ENCODE peak calls at places on chromosomes 1 and 21, in five cellular contexts. One of them, this sample, is unnamed.

GRCh38 chr1:229128209-229128608 is 142.7 kb upstream of the RAB4A start:
- DNase-seq in EH: no peak
- DNase-seq in stimulated activated CD4-positive, alpha-beta T cell treated with anti-CD3 and anti-CD28 coated beads, TNF-alpha, amount 100 ng/mL, for 4 hours: no peak
- DNase-seq in fibroblast of mammary gland: no peak
- DNase-seq in ACHN: no peak
- DNase-seq in this sample: no peak

GRCh38 chr1:201353186-201353940 is 24.1 kb downstream of the TNNT2 start:
- DNase-seq in EH: no peak
- DNase-seq in stimulated activated CD4-positive, alpha-beta T cell treated with anti-CD3 and anti-CD28 coated beads, TNF-alpha, amount 100 ng/mL, for 4 hours: no peak
- DNase-seq in fibroblast of mammary gland: no peak
- DNase-seq in ACHN: no peak
- DNase-seq in this sample: no peak

GRCh38 chr1:110136911-110137310 is 13.4 kb upstream of the SLC6A17 start:
- DNase-seq in EH: no peak
- DNase-seq in stimulated activated CD4-positive, alpha-beta T cell treated with anti-CD3 and anti-CD28 coated beads, TNF-alpha, amount 100 ng/mL, for 4 hours: no peak
- DNase-seq in fibroblast of mammary gland: no peak
- DNase-seq in ACHN: no peak
- DNase-seq in this sample: no peak

GRCh38 chr1:171742577-171742922 is 685 bp upstream of the VAMP4 start:
- DNase-seq in EH: peak
- DNase-seq in stimulated activated CD4-positive, alpha-beta T cell treated with anti-CD3 and anti-CD28 coated beads, TNF-alpha, amount 100 ng/mL, for 4 hours: peak
- DNase-seq in fibroblast of mammary gland: peak
- DNase-seq in ACHN: peak
- DNase-seq in this sample: peak

GRCh38 chr1:247335871-247336270 is 4.2 kb upstream of the ZNF496 start:
- DNase-seq in EH: no peak
- DNase-seq in stimulated activated CD4-positive, alpha-beta T cell treated with anti-CD3 and anti-CD28 coated beads, TNF-alpha, amount 100 ng/mL, for 4 hours: no peak
- DNase-seq in fibroblast of mammary gland: peak
- DNase-seq in ACHN: no peak
- DNase-seq in this sample: no peak

GRCh38 chr1:52569333-52570265 is 16.7 kb upstream of the TUT4 start:
- DNase-seq in EH: no peak
- DNase-seq in stimulated activated CD4-positive, alpha-beta T cell treated with anti-CD3 and anti-CD28 coated beads, TNF-alpha, amount 100 ng/mL, for 4 hours: no peak
- DNase-seq in fibroblast of mammary gland: no peak
- DNase-seq in ACHN: no peak
- DNase-seq in this sample: no peak

GRCh38 chr1:229340496-229340895 is 2.4 kb downstream of the CCSAP start:
- DNase-seq in EH: no peak
- DNase-seq in stimulated activated CD4-positive, alpha-beta T cell treated with anti-CD3 and anti-CD28 coated beads, TNF-alpha, amount 100 ng/mL, for 4 hours: no peak
- DNase-seq in fibroblast of mammary gland: no peak
- DNase-seq in ACHN: no peak
- DNase-seq in this sample: no peak

GRCh38 chr1:46179138-46180081 is 3.1 kb upstream of the P3R3URF start:
- DNase-seq in EH: peak
- DNase-seq in stimulated activated CD4-positive, alpha-beta T cell treated with anti-CD3 and anti-CD28 coated beads, TNF-alpha, amount 100 ng/mL, for 4 hours: no peak
- DNase-seq in fibroblast of mammary gland: peak
- DNase-seq in ACHN: peak
- DNase-seq in this sample: peak

GRCh38 chr1:115620950-115621349 is 20.8 kb upstream of the VANGL1 start:
- DNase-seq in EH: no peak
- DNase-seq in stimulated activated CD4-positive, alpha-beta T cell treated with anti-CD3 and anti-CD28 coated beads, TNF-alpha, amount 100 ng/mL, for 4 hours: no peak
- DNase-seq in fibroblast of mammary gland: no peak
- DNase-seq in ACHN: no peak
- DNase-seq in this sample: no peak

GRCh38 chr1:42957880-42958487 is 684 bp downstream of the SLC2A1 start:
- DNase-seq in EH: peak
- DNase-seq in stimulated activated CD4-positive, alpha-beta T cell treated with anti-CD3 and anti-CD28 coated beads, TNF-alpha, amount 100 ng/mL, for 4 hours: peak
- DNase-seq in fibroblast of mammary gland: peak
- DNase-seq in ACHN: peak
- DNase-seq in this sample: peak

GRCh38 chr1:237911911-237912310 is 21.2 kb upstream of the ZP4 start:
- DNase-seq in EH: no peak
- DNase-seq in stimulated activated CD4-positive, alpha-beta T cell treated with anti-CD3 and anti-CD28 coated beads, TNF-alpha, amount 100 ng/mL, for 4 hours: no peak
- DNase-seq in fibroblast of mammary gland: no peak
- DNase-seq in ACHN: no peak
- DNase-seq in this sample: no peak

GRCh38 chr1:116754203-116754977 is at the start of gene CD2:
- DNase-seq in EH: no peak
- DNase-seq in stimulated activated CD4-positive, alpha-beta T cell treated with anti-CD3 and anti-CD28 coated beads, TNF-alpha, amount 100 ng/mL, for 4 hours: no peak
- DNase-seq in fibroblast of mammary gland: no peak
- DNase-seq in ACHN: no peak
- DNase-seq in this sample: no peak

GRCh38 chr1:66227966-66228365 is 306.0 kb upstream of the SGIP1 start:
- DNase-seq in EH: no peak
- DNase-seq in stimulated activated CD4-positive, alpha-beta T cell treated with anti-CD3 and anti-CD28 coated beads, TNF-alpha, amount 100 ng/mL, for 4 hours: no peak
- DNase-seq in fibroblast of mammary gland: no peak
- DNase-seq in ACHN: no peak
- DNase-seq in this sample: no peak

GRCh38 chr1:89261926-89262540 is 10.6 kb downstream of the GBP5 start:
- DNase-seq in EH: peak
- DNase-seq in stimulated activated CD4-positive, alpha-beta T cell treated with anti-CD3 and anti-CD28 coated beads, TNF-alpha, amount 100 ng/mL, for 4 hours: no peak
- DNase-seq in fibroblast of mammary gland: no peak
- DNase-seq in ACHN: no peak
- DNase-seq in this sample: no peak

GRCh38 chr1:247387096-247387495 is 28.9 kb upstream of the NLRP3 start:
- DNase-seq in EH: no peak
- DNase-seq in stimulated activated CD4-positive, alpha-beta T cell treated with anti-CD3 and anti-CD28 coated beads, TNF-alpha, amount 100 ng/mL, for 4 hours: no peak
- DNase-seq in fibroblast of mammary gland: no peak
- DNase-seq in ACHN: no peak
- DNase-seq in this sample: no peak

GRCh38 chr21:45618287-45618686 is 25.2 kb upstream of the PCBP3 start:
- DNase-seq in EH: peak
- DNase-seq in stimulated activated CD4-positive, alpha-beta T cell treated with anti-CD3 and anti-CD28 coated beads, TNF-alpha, amount 100 ng/mL, for 4 hours: no peak
- DNase-seq in fibroblast of mammary gland: peak
- DNase-seq in ACHN: no peak
- DNase-seq in this sample: no peak

This sample was measured in mucosa of gallbladder.